ENCODE peak calls at places on chromosomes 4 and X, in four cellular contexts. S is Karpas-422, X is cardiac muscle cell, R is body of pancreas. Z is an unnamed sample.

GRCh38 chr4:89316931-89317366 is 9.3 kb upstream of the GPRIN3 start:
- DNase-seq in S (peak; percentile 83), X (no peak), R (no peak), Z (no peak)

GRCh38 chr4:57369446-57369845 is 259.3 kb upstream of the IGFBP7 start:
- DNase-seq in S (no peak), X (no peak), R (no peak), Z (no peak)

GRCh38 chr4:106987314-106987713 is 48.8 kb downstream of the DKK2 start:
- DNase-seq in S (no peak), X (no peak), R (no peak), Z (no peak)

GRCh38 chr4:70746179-70746839 is 24.5 kb downstream of the RUFY3 start:
- DNase-seq in S (no peak), X (no peak), R (no peak), Z (no peak)

GRCh38 chrX:124406294-124407013 is 60.1 kb downstream of the SH2D1A start:
- DNase-seq in S (peak; percentile 90), X (peak; percentile 53), R (peak; percentile 35), Z (peak; percentile 12)

GRCh38 chr4:56086073-56086521 is 137.4 kb downstream of the CEP135 start:
- DNase-seq in S (no peak), X (peak; percentile 16), R (no peak), Z (no peak)

GRCh38 chr4:13476152-13476551 is 8.0 kb downstream of the RAB28 start:
- DNase-seq in S (no peak), X (no peak), R (no peak), Z (no peak)

GRCh38 chr4:159368320-159368719 is 265.4 kb downstream of the RAPGEF2 start:
- DNase-seq in S (no peak), X (no peak), R (no peak), Z (no peak)

GRCh38 chr4:51884606-51885005 is 41.7 kb downstream of the DCUN1D4 start:
- DNase-seq in S (no peak), X (no peak), R (no peak), Z (no peak)

GRCh38 chrX:19579485-19579884 is 64.2 kb upstream of the MAP3K15 start:
- DNase-seq in S (no peak), X (no peak), R (no peak), Z (no peak)

GRCh38 chr4:88007304-88008132 is at the start of gene PKD2:
- DNase-seq in S (peak; percentile 91), X (peak; percentile 84), R (peak; percentile 77), Z (peak; percentile 82)

GRCh38 chrX:38515291-38515690 is 46.1 kb upstream of the TSPAN7 start:
- DNase-seq in S (no peak), X (no peak), R (no peak), Z (no peak)

GRCh38 chr4:183905081-183905592 is at the start of gene STOX2:
- DNase-seq in S (no peak), X (peak; percentile 93), R (peak; percentile 91), Z (no peak)

GRCh38 chr4:120555058-120555457 is 367.5 kb downstream of the PRDM5 start:
- DNase-seq in S (no peak), X (peak; percentile 47), R (no peak), Z (no peak)

GRCh38 chr4:123352240-123352945 is 44.2 kb upstream of the SPRY1 start:
- DNase-seq in S (no peak), X (no peak), R (no peak), Z (no peak)

GRCh38 chr4:101349346-101350064 is 2.2 kb upstream of the PPP3CA start:
- DNase-seq in S (no peak), X (no peak), R (peak; percentile 66), Z (no peak)

GRCh38 chr4:76498550-76498949 is 63.5 kb downstream of the SHROOM3 start:
- DNase-seq in S (no peak), X (no peak), R (peak; percentile 17), Z (no peak)
- H3K27me3 ChIP-seq in S (no peaks in the 10 kb centered on the region), X (no peaks in the 10 kb centered on the region), R (no peaks in the 10 kb centered on the region), Z (no peaks in the 10 kb centered on the region)

DNA sequence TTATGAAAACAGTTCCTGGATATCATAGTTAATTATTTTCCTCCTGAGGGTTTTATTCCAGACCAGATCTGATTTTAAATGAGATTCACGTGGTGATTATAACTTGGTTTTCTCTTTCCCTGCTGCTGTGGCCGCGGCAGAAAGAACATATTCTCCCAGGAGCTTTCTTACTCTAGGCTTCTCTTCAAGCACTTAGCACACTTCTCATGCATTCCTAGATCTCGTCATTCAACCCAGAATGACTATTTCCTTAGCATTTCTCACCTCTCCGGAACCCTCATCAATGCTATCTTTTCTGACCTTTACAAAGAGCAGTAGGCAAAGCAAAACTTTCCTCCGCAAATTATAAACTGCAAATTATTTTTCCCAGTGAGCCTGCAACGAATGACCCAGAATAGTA is 122.9 kb downstream of the GPAT3 start:
- DNase-seq in S (no peak), X (no peak), R (no peak), Z (no peak)
- H3K4me3 ChIP-seq in S (no peak overlapping the region), X (no peak overlapping the region), R (no peak overlapping the region), Z (no peak overlapping the region)

GRCh38 chr4:31192372-31192771 is 472.2 kb downstream of the PCDH7 start:
- DNase-seq in S (no peak), X (peak; percentile 31), R (no peak), Z (no peak)

GRCh38 chr4:31187979-31188378 is 467.8 kb downstream of the PCDH7 start:
- DNase-seq in S (no peak), X (no peak), R (no peak), Z (no peak)

GRCh38 chr4:31185014-31185585 is 464.9 kb downstream of the PCDH7 start:
- DNase-seq in S (no peak), X (no peak), R (no peak), Z (no peak)

GRCh38 chr4:31193516-31193915 is 473.3 kb downstream of the PCDH7 start:
- DNase-seq in S (no peak), X (no peak), R (no peak), Z (no peak)

GRCh38 chr4:31189938-31190337 is 469.8 kb downstream of the PCDH7 start:
- DNase-seq in S (no peak), X (no peak), R (no peak), Z (no peak)
- H3K27ac ChIP-seq in S (no peak overlapping the region), X (no peak overlapping the region), R (no peak overlapping the region), Z (no peak overlapping the region)

GRCh38 chr4:2400841-2401609 is 17.4 kb downstream of the ZFYVE28 start:
- DNase-seq in S (no peak), X (no peak), R (peak; percentile 70), Z (no peak)
- H3K27me3 ChIP-seq in S (no peaks in the 10 kb centered on the region), X (no peaks in the 10 kb centered on the region), R (no peaks in the 10 kb centered on the region), Z (no peaks in the 10 kb centered on the region)

Z was measured in SJSA1.